ENCODE peak calls at places on chromosomes 13 and 19, in six cellular contexts. L is uterus, N is dermis microvascular lymphatic vessel endothelial cell, G is mucosa of descending colon, P is substantia nigra, B is ELR. R is an unnamed sample.

GRCh38 chr13:28117689-28118377 is 17.5 kb upstream of the FLT3 start:
- DNase-seq in L (peak), N (no peak), G (peak), P (no peak), B (no peak), R (no peak)

GRCh38 chr19:35223856-35224505 is 4.6 kb downstream of the FAM187B start:
- DNase-seq in L (no peak), N (no peak), G (no peak), P (no peak), B (no peak), R (no peak)

GRCh38 chr19:35750167-35750566 is 1.8 kb downstream of the LIN37 start:
- DNase-seq in L (no peak), N (no peak), G (no peak), P (no peak), B (no peak), R (no peak)

GRCh38 chr19:48646192-48646911 is 365 bp upstream of the CA11 start:
- DNase-seq in L (peak), N (no peak), G (peak), P (peak), B (peak), R (peak)

GRCh38 chr13:31797154-31797775 is 57.9 kb downstream of the RXFP2 start:
- DNase-seq in L (no peak), N (peak), G (peak), P (no peak), B (peak), R (no peak)

GRCh38 chr13:98984983-98985382 is 7.1 kb upstream of the DOCK9 start:
- DNase-seq in L (no peak), N (no peak), G (no peak), P (no peak), B (no peak), R (no peak)

GRCh38 chr19:5564930-5565329 is 2.8 kb downstream of the TINCR start:
- DNase-seq in L (no peak), N (no peak), G (no peak), P (no peak), B (no peak), R (no peak)

GRCh38 chr13:102170295-102170694 is 231.6 kb downstream of the FGF14 start:
- DNase-seq in L (no peak), N (no peak), G (no peak), P (no peak), B (no peak), R (no peak)

GRCh38 chr13:105655046-105655445 is 880.4 kb downstream of the EFNB2 start:
- DNase-seq in L (no peak), N (no peak), G (no peak), P (no peak), B (peak), R (no peak)

GRCh38 chr13:50626031-50626643 is 217.4 kb downstream of the DLEU7 start:
- DNase-seq in L (no peak), N (no peak), G (no peak), P (no peak), B (peak), R (no peak)

GRCh38 chr19:47885067-47885463 is 1.1 kb downstream of the SULT2A1 start:
- DNase-seq in L (no peak), N (no peak), G (no peak), P (no peak), B (no peak), R (no peak)

GRCh38 chr19:28618504-28618903 is 594.4 kb downstream of the UQCRFS1 start:
- DNase-seq in L (no peak), N (no peak), G (no peak), P (no peak), B (no peak), R (no peak)

GRCh38 chr19:13234518-13234917 is 84.3 kb downstream of the IER2 start:
- DNase-seq in L (peak), N (no peak), G (peak), P (no peak), B (peak), R (no peak)

GRCh38 chr19:19662866-19663291 is 597 bp downstream of the ATP13A1 start:
- DNase-seq in L (no peak), N (no peak), G (no peak), P (no peak), B (peak), R (peak)

GRCh38 chr19:4081441-4082129 is 14.9 kb upstream of the ZBTB7A start:
- DNase-seq in L (no peak), N (no peak), G (no peak), P (no peak), B (no peak), R (no peak)

GRCh38 chr19:48795855-48796142 is 15.0 kb downstream of the BCAT2 start:
- DNase-seq in L (peak), N (no peak), G (no peak), P (no peak), B (peak), R (no peak)

GRCh38 chr13:34172048-34172447 is 354.1 kb downstream of the RFC3 start:
- DNase-seq in L (no peak), N (no peak), G (no peak), P (no peak), B (peak), R (no peak)

GRCh38 chr13:110396913-110397379 is 89.9 kb downstream of the COL4A2 start:
- DNase-seq in L (peak), N (no peak), G (peak), P (no peak), B (peak), R (no peak)

GRCh38 chr19:38557205-38557799 is 60.5 kb downstream of the MAP4K1 start:
- DNase-seq in L (no peak), N (no peak), G (peak), P (no peak), B (no peak), R (no peak)

GRCh38 chr19:58563034-58563573 is 4.7 kb upstream of the UBE2M start:
- DNase-seq in L (no peak), N (no peak), G (no peak), P (no peak), B (no peak), R (no peak)

GRCh38 chr19:2494447-2495129 is 18.7 kb downstream of the GADD45B start:
- DNase-seq in L (peak), N (no peak), G (peak), P (peak), B (peak), R (peak)

GRCh38 chr19:31908486-31909255 is 436.7 kb upstream of the ZNF507 start:
- DNase-seq in L (no peak), N (no peak), G (no peak), P (no peak), B (no peak), R (no peak)

GRCh38 chr13:98265669-98266551 is 88.8 kb upstream of the RNF113B start:
- DNase-seq in L (no peak), N (no peak), G (peak), P (no peak), B (no peak), R (no peak)

GRCh38 chr19:6580313-6580712 is 10.6 kb downstream of the CD70 start:
- DNase-seq in L (no peak), N (no peak), G (no peak), P (no peak), B (peak), R (no peak)

GRCh38 chr13:26037302-26037701 is 14.5 kb downstream of the SHISA2 start:
- DNase-seq in L (no peak), N (no peak), G (peak), P (peak), B (peak), R (no peak)

GRCh38 chr13:75326173-75327131 is 155.5 kb downstream of the TBC1D4 start:
- DNase-seq in L (no peak), N (peak), G (no peak), P (no peak), B (no peak), R (no peak)

GRCh38 chr19:20423381-20424207 is 142.0 kb downstream of the ZNF737 start:
- DNase-seq in L (peak), N (peak), G (peak), P (no peak), B (peak), R (peak)

GRCh38 chr19:41218615-41219507 is at the start of gene AXL:
- DNase-seq in L (peak), N (no peak), G (peak), P (peak), B (peak), R (peak)

GRCh38 chr19:344625-345319 is at the start of gene MIER2:
- DNase-seq in L (peak), N (no peak), G (peak), P (peak), B (peak), R (peak)

GRCh38 chr19:4702764-4703163 is 20.9 kb downstream of the DPP9 start:
- DNase-seq in L (no peak), N (no peak), G (no peak), P (no peak), B (no peak), R (no peak)

GRCh38 chr13:73401769-73402168 is 343.0 kb downstream of the KLF5 start:
- DNase-seq in L (no peak), N (no peak), G (no peak), P (no peak), B (no peak), R (no peak)

GRCh38 chr19:35105047-35105410 is 10.6 kb upstream of the FXYD3 start:
- DNase-seq in L (no peak), N (no peak), G (no peak), P (no peak), B (no peak), R (no peak)

R was measured in frontal cortex.